ENCODE peak calls at places on chromosomes 13 and 19, in six cellular contexts. One of them, this sample, is unnamed.

GRCh38 chr19:35861640-35862160 is 5.0 kb downstream of the KIRREL2 start:
- DNase-seq in suprapubic skin: no peak
- DNase-seq in hippocampal formation: no peak
- DNase-seq in effector CD4-positive, alpha-beta T cell: no peak
- DNase-seq in nucleus accumbens: no peak
- DNase-seq in RPMI7951: no peak
- DNase-seq in this sample: no peak

GRCh38 chr19:52453324-52454094 is at the start of gene ZNF578:
- DNase-seq in suprapubic skin: peak; percentile 85
- DNase-seq in hippocampal formation: peak; percentile 1
- DNase-seq in effector CD4-positive, alpha-beta T cell: peak; percentile 19
- DNase-seq in nucleus accumbens: peak; percentile 15
- DNase-seq in RPMI7951: peak; percentile 93
- DNase-seq in this sample: peak; percentile 75

GRCh38 chr13:113535381-113535781 is 44.9 kb upstream of the DCUN1D2 start:
- DNase-seq in suprapubic skin: no peak
- DNase-seq in hippocampal formation: no peak
- DNase-seq in effector CD4-positive, alpha-beta T cell: no peak
- DNase-seq in nucleus accumbens: no peak
- DNase-seq in RPMI7951: no peak
- DNase-seq in this sample: no peak

GRCh38 chr13:114161644-114162532 is 17.2 kb upstream of the CFAP97D2 start:
- DNase-seq in suprapubic skin: no peak
- DNase-seq in hippocampal formation: no peak
- DNase-seq in effector CD4-positive, alpha-beta T cell: no peak
- DNase-seq in nucleus accumbens: no peak
- DNase-seq in RPMI7951: peak; percentile 45
- DNase-seq in this sample: peak; percentile 58

GRCh38 chr19:16091546-16092475 is 15.5 kb downstream of the TPM4 start:
- DNase-seq in suprapubic skin: no peak
- DNase-seq in hippocampal formation: no peak
- DNase-seq in effector CD4-positive, alpha-beta T cell: no peak
- DNase-seq in nucleus accumbens: no peak
- DNase-seq in RPMI7951: no peak
- DNase-seq in this sample: no peak

GRCh38 chr13:92657565-92657964 is 569.0 kb upstream of the GPC6 start:
- DNase-seq in suprapubic skin: no peak
- DNase-seq in hippocampal formation: no peak
- DNase-seq in effector CD4-positive, alpha-beta T cell: no peak
- DNase-seq in nucleus accumbens: no peak
- DNase-seq in RPMI7951: no peak
- DNase-seq in this sample: no peak

GRCh38 chr13:42847891-42848663 is 66.7 kb downstream of the FAM216B start:
- DNase-seq in suprapubic skin: no peak
- DNase-seq in hippocampal formation: no peak
- DNase-seq in effector CD4-positive, alpha-beta T cell: no peak
- DNase-seq in nucleus accumbens: no peak
- DNase-seq in RPMI7951: peak; percentile 31
- DNase-seq in this sample: no peak

GRCh38 chr13:28630864-28631263 is 28.1 kb upstream of the POMP start:
- DNase-seq in suprapubic skin: no peak
- DNase-seq in hippocampal formation: no peak
- DNase-seq in effector CD4-positive, alpha-beta T cell: no peak
- DNase-seq in nucleus accumbens: no peak
- DNase-seq in RPMI7951: no peak
- DNase-seq in this sample: no peak

GRCh38 chr13:43911871-43912270 is 32.2 kb downstream of the LACC1 start:
- DNase-seq in suprapubic skin: no peak
- DNase-seq in hippocampal formation: no peak
- DNase-seq in effector CD4-positive, alpha-beta T cell: no peak
- DNase-seq in nucleus accumbens: no peak
- DNase-seq in RPMI7951: no peak
- DNase-seq in this sample: no peak

GRCh38 chr13:51625555-51626345 is 41.5 kb downstream of the WDFY2 start:
- DNase-seq in suprapubic skin: no peak
- DNase-seq in hippocampal formation: peak; percentile 39
- DNase-seq in effector CD4-positive, alpha-beta T cell: no peak
- DNase-seq in nucleus accumbens: no peak
- DNase-seq in RPMI7951: no peak
- DNase-seq in this sample: no peak

GRCh38 chr13:29754486-29754806 is 96.0 kb downstream of the UBL3 start:
- DNase-seq in suprapubic skin: no peak
- DNase-seq in hippocampal formation: no peak
- DNase-seq in effector CD4-positive, alpha-beta T cell: no peak
- DNase-seq in nucleus accumbens: no peak
- DNase-seq in RPMI7951: peak; percentile 81
- DNase-seq in this sample: no peak

GRCh38 chr13:45670481-45670880 is 31.6 kb upstream of the CBY2 start:
- DNase-seq in suprapubic skin: no peak
- DNase-seq in hippocampal formation: peak; percentile 6
- DNase-seq in effector CD4-positive, alpha-beta T cell: no peak
- DNase-seq in nucleus accumbens: no peak
- DNase-seq in RPMI7951: no peak
- DNase-seq in this sample: no peak

GRCh38 chr13:111265006-111265700 is 55.3 kb upstream of the TEX29 start:
- DNase-seq in suprapubic skin: no peak
- DNase-seq in hippocampal formation: no peak
- DNase-seq in effector CD4-positive, alpha-beta T cell: no peak
- DNase-seq in nucleus accumbens: no peak
- DNase-seq in RPMI7951: no peak
- DNase-seq in this sample: no peak